ENCODE peak calls at places on chromosome 18, in seven cellular contexts. L, P, Z, B, N, T and W are unnamed samples.

GRCh38 chr18:25686960-25687520 is 335.1 kb upstream of the ZNF521 start:
- DNase-seq in L (no peak), P (no peak), Z (no peak), B (no peak), N (no peak), T (no peak), W (peak)

GRCh38 chr18:48946329-48946835 is 4.4 kb downstream of the SMAD7 start:
- DNase-seq in L (peak), P (no peak), Z (no peak), B (no peak), N (no peak), T (no peak), W (no peak)

GRCh38 chr18:63284861-63285260 is 34.7 kb downstream of the BCL2 start:
- DNase-seq in L (no peak), P (no peak), Z (no peak), B (no peak), N (no peak), T (no peak), W (no peak)

GRCh38 chr18:52481116-52481515 is 141.1 kb downstream of the DCC start:
- DNase-seq in L (peak), P (no peak), Z (no peak), B (no peak), N (no peak), T (no peak), W (no peak)

GRCh38 chr18:3652380-3653262 is 202.6 kb downstream of the TGIF1 start:
- DNase-seq in L (peak), P (peak), Z (peak), B (peak), N (no peak), T (no peak), W (peak)

GRCh38 chr18:21912339-21913239 is 172.0 kb downstream of the MIB1 start:
- DNase-seq in L (no peak), P (no peak), Z (no peak), B (no peak), N (no peak), T (no peak), W (no peak)

GRCh38 chr18:25055076-25055475 is 296.9 kb downstream of the ZNF521 start:
- DNase-seq in L (no peak), P (no peak), Z (no peak), B (no peak), N (no peak), T (no peak), W (no peak)

GRCh38 chr18:8998481-8999217 is 103.8 kb upstream of the NDUFV2 start:
- DNase-seq in L (no peak), P (no peak), Z (no peak), B (no peak), N (no peak), T (no peak), W (no peak)

GRCh38 chr18:22412502-22412901 is 5.2 kb downstream of the CTAGE1 start:
- DNase-seq in L (no peak), P (peak), Z (no peak), B (no peak), N (no peak), T (no peak), W (no peak)

GRCh38 chr18:77106331-77106730 is 26.3 kb downstream of the MBP start:
- DNase-seq in L (no peak), P (no peak), Z (peak), B (no peak), N (peak), T (no peak), W (no peak)

GRCh38 chr18:78603584-78603983 is 376.0 kb upstream of the SALL3 start:
- DNase-seq in L (no peak), P (no peak), Z (no peak), B (no peak), N (no peak), T (no peak), W (no peak)

GRCh38 chr18:12460874-12461273 is 53.1 kb downstream of the PRELID3A start:
- DNase-seq in L (no peak), P (peak), Z (no peak), B (no peak), N (no peak), T (no peak), W (peak)

GRCh38 chr18:8798996-8799395 is 93.6 kb downstream of the MTCL1 start:
- DNase-seq in L (peak), P (no peak), Z (no peak), B (no peak), N (no peak), T (no peak), W (no peak)

GRCh38 chr18:49016648-49017539 is 66.1 kb upstream of the SMAD7 start:
- DNase-seq in L (peak), P (peak), Z (no peak), B (peak), N (no peak), T (no peak), W (peak)

GRCh38 chr18:48813833-48814489 is 136.8 kb downstream of the SMAD7 start:
- DNase-seq in L (peak), P (no peak), Z (peak), B (no peak), N (no peak), T (no peak), W (no peak)

GRCh38 chr18:62716679-62717058 is 1.3 kb downstream of the PHLPP1 start:
- DNase-seq in L (peak), P (no peak), Z (no peak), B (no peak), N (no peak), T (peak), W (peak)

GRCh38 chr18:39462436-39462835 is 1896.8 kb upstream of the CELF4 start:
- DNase-seq in L (no peak), P (no peak), Z (no peak), B (no peak), N (no peak), T (no peak), W (peak)

GRCh38 chr18:8982416-8983183 is 119.9 kb upstream of the NDUFV2 start:
- DNase-seq in L (peak), P (no peak), Z (no peak), B (peak), N (no peak), T (peak), W (peak)

GRCh38 chr18:10798727-10799435 is 273.1 kb downstream of the NAPG start:
- DNase-seq in L (peak), P (no peak), Z (no peak), B (no peak), N (no peak), T (no peak), W (peak)

GRCh38 chr18:23641937-23642666 is 20.6 kb downstream of the ANKRD29 start:
- DNase-seq in L (no peak), P (no peak), Z (no peak), B (no peak), N (no peak), T (no peak), W (no peak)

GRCh38 chr18:76565238-76566173 is 70.5 kb upstream of the ZNF516 start:
- DNase-seq in L (peak), P (peak), Z (peak), B (peak), N (no peak), T (no peak), W (peak)

GRCh38 chr18:34158881-34159690 is 65.6 kb downstream of the NOL4 start:
- DNase-seq in L (peak), P (no peak), Z (no peak), B (no peak), N (peak), T (no peak), W (peak)

GRCh38 chr18:12857215-12857924 is 26.7 kb downstream of the PTPN2 start:
- DNase-seq in L (no peak), P (no peak), Z (no peak), B (no peak), N (peak), T (peak), W (no peak)

GRCh38 chr18:25310045-25310444 is 41.9 kb downstream of the ZNF521 start:
- DNase-seq in L (no peak), P (no peak), Z (no peak), B (no peak), N (no peak), T (peak), W (peak)

GRCh38 chr18:9705183-9705864 is 2.8 kb upstream of the RAB31 start:
- DNase-seq in L (no peak), P (no peak), Z (peak), B (no peak), N (no peak), T (no peak), W (no peak)

GRCh38 chr18:48230459-48231113 is 178.6 kb downstream of the ZBTB7C start:
- DNase-seq in L (peak), P (peak), Z (peak), B (peak), N (no peak), T (peak), W (peak)

GRCh38 chr18:13613099-13613498 is 113.3 kb downstream of the FAM210A start:
- DNase-seq in L (no peak), P (no peak), Z (no peak), B (no peak), N (no peak), T (peak), W (no peak)

GRCh38 chr18:47717257-47717656 is 213.2 kb downstream of the SMAD2 start:
- DNase-seq in L (no peak), P (no peak), Z (no peak), B (no peak), N (no peak), T (no peak), W (no peak)

GRCh38 chr18:50281295-50281971 is at the start of gene MBD1:
- DNase-seq in L (peak), P (peak), Z (peak), B (peak), N (peak), T (peak), W (peak)
- TF ChIP-seq CTCF in L (peak), P (peak), Z (peak), B (peak), N (peak), T (peak), W (peak)

DNA sequence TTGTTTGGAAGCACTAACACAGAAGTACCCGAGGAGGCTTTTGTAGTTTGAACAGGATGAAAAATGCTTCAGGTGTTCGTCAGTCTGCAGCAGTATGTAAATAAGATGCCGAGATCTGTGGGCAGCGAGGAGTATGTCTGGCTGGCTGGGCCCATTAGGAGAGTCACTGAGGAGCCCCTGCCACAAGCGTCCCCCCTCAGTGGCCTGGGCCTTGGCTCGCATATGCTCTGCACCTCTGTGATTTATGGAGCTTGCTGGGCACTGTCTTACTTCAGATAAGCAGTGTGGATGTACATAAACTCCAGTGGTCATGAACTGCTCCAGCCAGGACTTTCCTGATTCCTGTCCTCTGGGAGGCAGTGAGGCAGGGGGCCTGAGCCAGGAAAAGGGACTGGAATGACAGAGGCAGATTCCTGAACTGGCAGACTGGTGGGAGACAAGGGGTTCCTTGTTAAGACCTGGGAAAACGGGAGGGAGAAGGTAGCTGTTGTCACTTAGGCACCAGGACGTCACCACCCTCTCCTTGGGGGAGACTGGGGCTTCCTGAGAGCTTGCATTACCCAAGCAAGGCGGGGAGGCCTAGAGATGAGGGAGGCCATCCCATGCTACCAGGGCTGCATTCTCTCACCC is 46.0 kb downstream of the CELF4 start:
- DNase-seq in L (no peak), P (no peak), Z (no peak), B (no peak), N (no peak), T (no peak), W (no peak)
- H3K4me3 ChIP-seq in L (no peak), P (no peak), Z (no peak), B (no peak), N (no peak), T (no peak), W (no peak)

GRCh38 chr18:35777042-35777441 is 195.4 kb upstream of the RMP24 start:
- DNase-seq in L (no peak), P (no peak), Z (no peak), B (no peak), N (no peak), T (no peak), W (no peak)

GRCh38 chr18:35776481-35776880 is 194.9 kb downstream of the GALNT1 start:
- DNase-seq in L (no peak), P (no peak), Z (no peak), B (no peak), N (no peak), T (no peak), W (no peak)

GRCh38 chr18:35782926-35783325 is 189.6 kb upstream of the RMP24 start:
- DNase-seq in L (no peak), P (no peak), Z (no peak), B (no peak), N (no peak), T (no peak), W (no peak)

GRCh38 chr18:35778850-35779634 is 193.4 kb upstream of the RMP24 start:
- DNase-seq in L (no peak), P (no peak), Z (no peak), B (no peak), N (no peak), T (no peak), W (no peak)

GRCh38 chr18:35780937-35781336 is 191.5 kb upstream of the RMP24 start:
- DNase-seq in L (no peak), P (no peak), Z (no peak), B (no peak), N (no peak), T (no peak), W (no peak)
- TF ChIP-seq CTCF in L (no peak), P (no peak), Z (no peak), B (no peak), N (no peak), T (no peak), W (no peak)

GRCh38 chr18:80201739-80202138 is 45.6 kb downstream of the PARD6G start:
- DNase-seq in L (no peak), P (no peak), Z (peak), B (no peak), N (no peak), T (no peak), W (no peak)
- H3K4me3 ChIP-seq in L (no peak), P (no peak), Z (no peak), B (no peak), N (no peak), T (no peak), W (no peak)